ENCODE peak calls at places on chromosomes 3 and 15, in eight cellular contexts. V, I, D, P, K, N, S and Z are unnamed samples.

GRCh38 chr3:101780661-101781060 is 1.6 kb downstream of the NXPE3 start:
- DNase-seq in K (no peak), V (peak), I (peak), N (peak), D (no peak), P (no peak), S (no peak), Z (no peak)

GRCh38 chr3:182567666-182568065 is 225.6 kb upstream of the ATP11B start:
- DNase-seq in N (no peak), V (no peak), S (no peak), I (no peak), K (no peak), D (no peak), P (no peak), Z (no peak)

GRCh38 chr3:32424581-32425250 is 33.1 kb downstream of the CMTM7 start:
- DNase-seq in D (no peak), S (peak), I (peak), K (no peak), P (no peak), V (no peak), N (no peak), Z (no peak)

GRCh38 chr15:95304116-95304873 is 1026.2 kb upstream of the NR2F2 start:
- DNase-seq in D (no peak), S (no peak), V (peak), K (no peak), N (peak), I (peak), P (no peak), Z (no peak)

GRCh38 chr15:41494922-41495735 is 1.5 kb downstream of the ITPKA start:
- DNase-seq in N (no peak), S (no peak), P (no peak), V (no peak), D (peak), I (no peak), K (peak), Z (peak)

GRCh38 chr3:66593978-66594377 is 93.2 kb upstream of the LRIG1 start:
- DNase-seq in N (peak), D (no peak), P (no peak), S (no peak), V (peak), K (no peak), I (no peak), Z (no peak)

GRCh38 chr15:93770788-93771187 is 460.6 kb upstream of the MCTP2 start:
- DNase-seq in N (no peak), V (no peak), S (no peak), P (no peak), D (no peak), I (no peak), K (no peak), Z (no peak)

GRCh38 chr3:105228696-105229095 is 138.0 kb upstream of the ALCAM start:
- DNase-seq in V (peak), K (no peak), N (no peak), I (no peak), S (no peak), D (no peak), P (no peak), Z (no peak)

GRCh38 chr3:45145223-45145622 is 955 bp downstream of the CDCP1 start:
- DNase-seq in V (no peak), K (peak), S (no peak), P (no peak), D (no peak), N (no peak), I (no peak), Z (no peak)

GRCh38 chr3:8371955-8372600 is 129.5 kb upstream of the LMCD1 start:
- DNase-seq in S (no peak), N (no peak), D (no peak), K (no peak), V (no peak), I (no peak), P (no peak), Z (no peak)

GRCh38 chr3:150675587-150675986 is 28.1 kb downstream of the ERICH6 start:
- DNase-seq in I (no peak), N (no peak), S (no peak), V (no peak), P (no peak), K (no peak), D (no peak), Z (no peak)

GRCh38 chr15:75145027-75145841 is 56.4 kb upstream of the C15orf39 start:
- DNase-seq in K (no peak), S (no peak), N (no peak), I (no peak), D (no peak), P (no peak), V (no peak), Z (no peak)

GRCh38 chr15:58139631-58140522 is 1.7 kb downstream of the AQP9 start:
- DNase-seq in S (no peak), K (no peak), N (peak), P (no peak), D (no peak), V (peak), I (no peak), Z (no peak)

GRCh38 chr15:54564142-54564541 is 585.9 kb downstream of the UNC13C start:
- DNase-seq in I (no peak), P (no peak), N (no peak), V (no peak), S (no peak), D (no peak), K (no peak), Z (no peak)

GRCh38 chr15:74392402-74392876 is 25.0 kb upstream of the CYP11A1 start:
- DNase-seq in V (peak), D (no peak), P (no peak), S (no peak), I (no peak), K (no peak), N (peak), Z (no peak)

GRCh38 chr15:81097893-81098280 is 36.2 kb upstream of the CFAP161 start:
- DNase-seq in P (no peak), I (no peak), V (peak), N (no peak), S (no peak), K (no peak), D (no peak), Z (no peak)

GRCh38 chr3:15859507-15860013 is 61.8 kb upstream of the ANKRD28 start:
- DNase-seq in D (peak), V (peak), S (no peak), I (peak), N (peak), P (peak), K (peak), Z (peak)

GRCh38 chr15:27831384-27832262 is 267.5 kb downstream of the OCA2 start:
- DNase-seq in D (no peak), N (no peak), V (no peak), P (no peak), S (peak), K (no peak), I (no peak), Z (no peak)

GRCh38 chr15:39118510-39118909 is 462.4 kb upstream of the THBS1 start:
- DNase-seq in V (peak), S (no peak), D (no peak), K (no peak), N (peak), I (peak), P (no peak), Z (no peak)

GRCh38 chr3:170180107-170180951 is 1.2 kb downstream of the PHC3 start:
- DNase-seq in V (peak), N (no peak), D (no peak), K (peak), P (no peak), S (no peak), I (peak), Z (no peak)

GRCh38 chr3:50233176-50233575 is 2.8 kb upstream of the GNAI2 start:
- DNase-seq in P (no peak), K (no peak), D (no peak), N (no peak), V (no peak), S (no peak), I (no peak), Z (no peak)

GRCh38 chr15:64749167-64749566 is 26.2 kb downstream of the RBPMS2 start:
- DNase-seq in V (peak), D (no peak), N (peak), S (no peak), P (no peak), K (no peak), I (no peak), Z (no peak)

GRCh38 chr15:70344666-70345065 is 246.9 kb upstream of the TLE3 start:
- DNase-seq in V (no peak), I (no peak), N (no peak), P (peak), S (peak), K (no peak), D (peak), Z (peak)

GRCh38 chr3:45435961-45436360 is 47.6 kb downstream of the LARS2 start:
- DNase-seq in N (no peak), P (no peak), K (no peak), D (no peak), I (peak), S (no peak), V (no peak), Z (no peak)

GRCh38 chr3:16392733-16393132 is 120.8 kb downstream of the RFTN1 start:
- DNase-seq in I (no peak), V (peak), N (peak), S (no peak), D (no peak), K (no peak), P (no peak), Z (no peak)

GRCh38 chr3:22263042-22263441 is 512.0 kb upstream of the ZNF385D start:
- DNase-seq in K (no peak), N (peak), S (no peak), D (no peak), I (no peak), V (peak), P (no peak), Z (no peak)

GRCh38 chr3:38207262-38208003 is 42.1 kb downstream of the OXSR1 start:
- DNase-seq in K (no peak), I (no peak), S (no peak), N (no peak), P (no peak), V (no peak), D (no peak), Z (no peak)

GRCh38 chr15:70095387-70096214 is 2.1 kb downstream of the TLE3 start:
- DNase-seq in P (no peak), K (peak), S (no peak), I (peak), D (peak), V (no peak), N (no peak), Z (peak)

GRCh38 chr3:45226206-45226915 is at the start of gene TMEM158:
- DNase-seq in K (peak), P (peak), V (peak), N (peak), S (no peak), D (peak), I (peak), Z (peak)

GRCh38 chr3:124802054-124802698 is 71.9 kb downstream of the UMPS start:
- DNase-seq in V (no peak), N (no peak), D (no peak), I (no peak), P (no peak), S (no peak), K (no peak), Z (no peak)

GRCh38 chr3:76723366-76723765 is 316.5 kb upstream of the ROBO2 start:
- DNase-seq in V (no peak), S (no peak), P (no peak), K (no peak), I (no peak), D (no peak), N (no peak), Z (no peak)

GRCh38 chr3:21055015-21055414 is 696.0 kb downstream of the ZNF385D start:
- DNase-seq in P (no peak), N (peak), V (peak), K (no peak), D (no peak), S (no peak), I (no peak), Z (no peak)
- TF ChIP-seq CTCF in P (no peak), N (no peak), V (no peak), K (no peak), D (no peak), S (no peak), I (no peak), Z (no peak)

GRCh38 chr15:89139613-89140499 is 51.6 kb downstream of the ABHD2 start:
- DNase-seq in D (no peak), K (no peak), N (no peak), V (peak), I (no peak), S (no peak), P (no peak), Z (no peak)
- TF ChIP-seq CTCF in D (no peak), K (no peak), N (peak), V (peak), I (no peak), S (no peak), P (no peak), Z (peak)

GRCh38 chr3:4570840-4571621 is 77.9 kb downstream of the ITPR1 start:
- DNase-seq in V (no peak), D (no peak), P (no peak), N (no peak), K (no peak), S (no peak), I (no peak), Z (no peak)
- TF ChIP-seq CTCF in V (no peak), D (no peak), P (no peak), N (no peak), K (no peak), S (no peak), I (no peak), Z (no peak)

GRCh38 chr3:147945968-147946519 is 536.9 kb downstream of the ZIC1 start:
- DNase-seq in V (peak), D (no peak), I (peak), S (no peak), K (peak), N (peak), P (no peak), Z (no peak)
- TF ChIP-seq CTCF in V (peak), D (no peak), I (peak), S (peak), K (no peak), N (peak), P (no peak), Z (peak)

GRCh38 chr3:17808994-17809393 is 66.6 kb upstream of the TBC1D5 start:
- DNase-seq in S (no peak), I (peak), D (no peak), P (no peak), K (no peak), V (no peak), N (peak), Z (no peak)

GRCh38 chr3:17811633-17812032 is 69.2 kb upstream of the TBC1D5 start:
- DNase-seq in I (no peak), S (no peak), K (no peak), P (no peak), V (no peak), D (no peak), N (no peak), Z (no peak)

GRCh38 chr3:17806876-17807275 is 64.4 kb upstream of the TBC1D5 start:
- DNase-seq in I (no peak), V (no peak), S (no peak), P (no peak), D (no peak), K (no peak), N (no peak), Z (no peak)

GRCh38 chr3:17806201-17806600 is 63.8 kb upstream of the TBC1D5 start:
- DNase-seq in K (no peak), P (no peak), I (no peak), D (no peak), N (no peak), V (no peak), S (no peak), Z (no peak)

DNA sequence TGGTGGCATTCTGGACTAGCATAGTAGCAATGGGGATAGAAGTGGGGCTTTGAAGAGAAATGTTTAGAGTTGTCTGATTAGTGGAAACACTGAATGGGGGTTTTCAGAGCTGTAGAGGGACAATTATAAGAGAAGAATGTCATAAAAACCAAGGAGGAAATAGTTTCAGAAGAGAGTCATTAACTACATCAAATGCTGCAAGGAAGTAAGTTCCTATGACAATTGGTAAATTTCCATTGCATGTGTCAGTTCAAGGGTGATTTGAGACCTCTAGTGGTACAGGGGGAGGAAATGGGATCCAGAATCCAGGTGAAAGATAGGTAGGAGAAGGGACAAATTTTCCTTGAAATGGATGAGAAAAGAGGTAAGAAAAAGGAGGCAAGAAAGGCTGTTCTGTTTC is 68.3 kb upstream of the TBC1D5 start:
- DNase-seq in V (peak), K (no peak), S (no peak), I (peak), D (no peak), N (peak), P (no peak), Z (no peak)
- TF ChIP-seq CTCF in V (peak), K (no peak), S (no peak), I (no peak), D (no peak), N (peak), P (no peak), Z (no peak)